ENCODE peak calls at places on chromosomes 11 and 22, in five cellular contexts. R is GM12891, O is GM12878, L is H1, K is K562. Z is an unnamed sample.

GRCh38 chr11:8258771-8259170 is 4.9 kb downstream of the LMO1 start:
- DNase-seq in R (no peak), O (no peak), L (peak; percentile 35), K (no peak), Z (no peak)

GRCh38 chr22:16966251-16966650 is 41.8 kb downstream of the GAB4 start:
- DNase-seq in R (no peak), O (no peak), L (no peak), K (no peak), Z (no peak)

GRCh38 chr11:105696000-105696399 is 86.1 kb downstream of the GRIA4 start:
- DNase-seq in R (no peak), O (no peak), L (no peak), K (no peak), Z (no peak)

GRCh38 chr11:74453373-74453975 is 13.9 kb downstream of the KCNE3 start:
- DNase-seq in R (peak; percentile 50), O (peak; percentile 9), L (peak; percentile 89), K (peak; percentile 75), Z (no peak)

GRCh38 chr11:94958118-94958517 is 15.2 kb downstream of the CWC15 start:
- DNase-seq in R (no peak), O (no peak), L (no peak), K (no peak), Z (no peak)

GRCh38 chr11:40274017-40274416 is 1185.4 kb downstream of the LRRC4C start:
- DNase-seq in R (no peak), O (no peak), L (no peak), K (no peak), Z (no peak)

GRCh38 chr11:12110201-12110713 is at the start of gene MICAL2:
- DNase-seq in R (peak; percentile 97), O (peak; percentile 23), L (peak; percentile 87), K (peak; percentile 98), Z (peak; percentile 93)

GRCh38 chr11:1705121-1706052 is 8.4 kb downstream of the KRTAP5-6 start:
- DNase-seq in R (no peak), O (no peak), L (no peak), K (no peak), Z (no peak)

GRCh38 chr11:503179-503981 is 3.7 kb downstream of the RNH1 start:
- DNase-seq in R (peak; percentile 82), O (peak; percentile 38), L (no peak), K (peak; percentile 62), Z (peak; percentile 80)

GRCh38 chr11:101738494-101738893 is 154.7 kb upstream of the TRPC6 start:
- DNase-seq in R (no peak), O (no peak), L (no peak), K (no peak), Z (no peak)

GRCh38 chr11:102456381-102456780 is 3.8 kb upstream of the TMEM123 start:
- DNase-seq in R (no peak), O (no peak), L (no peak), K (no peak), Z (no peak)

GRCh38 chr11:113113801-113114451 is 152.7 kb downstream of the NCAM1 start:
- DNase-seq in R (no peak), O (no peak), L (no peak), K (no peak), Z (no peak)

GRCh38 chr11:27357250-27357649 is 5.8 kb downstream of the CCDC34 start:
- DNase-seq in R (no peak), O (no peak), L (no peak), K (no peak), Z (no peak)

GRCh38 chr22:21693333-21693998 is 27.7 kb downstream of the PPIL2 start:
- DNase-seq in R (no peak), O (no peak), L (no peak), K (no peak), Z (no peak)

GRCh38 chr11:114180301-114181055 is 115.7 kb upstream of the NNMT start:
- DNase-seq in R (no peak), O (no peak), L (no peak), K (no peak), Z (no peak)
- TF ChIP-seq TAF1 in R (no peak), O (no peak), L (no peak), K (no peak), Z (no peak)

GRCh38 chr11:93567406-93567819 is 24.2 kb upstream of the SMCO4 start:
- DNase-seq in R (no peak), O (no peak), L (no peak), K (no peak), Z (no peak)
- TF ChIP-seq POLR2AphosphoS5 in R (no peak), O (no peak), L (no peak), K (no peak), Z (no peak)

GRCh38 chr22:27510024-27510423 is 291.5 kb downstream of the MN1 start:
- DNase-seq in R (no peak), O (no peak), L (no peak), K (no peak), Z (no peak)

GRCh38 chr22:27507066-27507715 is 294.4 kb downstream of the MN1 start:
- DNase-seq in R (no peak), O (no peak), L (no peak), K (no peak), Z (no peak)

GRCh38 chr22:27504854-27505253 is 296.7 kb downstream of the MN1 start:
- DNase-seq in R (no peak), O (no peak), L (no peak), K (no peak), Z (no peak)

GRCh38 chr22:27509132-27509920 is 292.2 kb downstream of the MN1 start:
- DNase-seq in R (no peak), O (no peak), L (no peak), K (no peak), Z (no peak)

DNA sequence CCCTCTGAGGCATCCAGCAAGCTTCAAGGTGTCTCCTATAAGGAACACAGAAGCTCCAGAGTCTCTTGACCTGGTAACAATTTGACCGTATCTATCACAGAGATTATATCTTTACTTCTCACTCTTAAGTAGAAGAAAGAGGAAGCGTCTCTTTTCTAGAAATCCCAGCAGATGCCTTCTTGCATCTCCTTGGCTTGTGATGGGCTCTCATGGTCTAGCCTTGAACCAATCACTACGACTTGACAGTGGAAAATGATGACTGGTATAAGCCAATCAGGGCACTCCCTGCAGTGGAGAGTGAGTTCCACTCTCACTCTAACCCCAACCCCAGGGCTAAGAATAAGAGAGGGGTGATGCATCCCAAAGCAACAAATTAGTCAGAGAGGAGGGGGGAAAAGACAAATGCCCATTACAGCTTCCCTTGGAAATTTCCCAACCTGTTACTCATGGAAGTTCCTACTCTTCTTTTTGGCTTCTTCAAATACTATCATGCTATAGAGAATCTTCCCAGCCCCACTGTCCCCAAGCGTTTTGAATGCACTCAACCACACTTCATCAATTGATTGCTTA is 293.5 kb downstream of the MN1 start:
- DNase-seq in R (no peak), O (no peak), L (no peak), K (no peak), Z (no peak)
- TF ChIP-seq TAF1 in R (no peak), O (no peak), L (no peak), K (no peak), Z (no peak)

GRCh38 chr11:18798941-18799469 is 7.4 kb upstream of the PTPN5 start:
- DNase-seq in R (no peak), O (no peak), L (no peak), K (peak; percentile 0), Z (no peak)

GRCh38 chr11:18804621-18805020 is 13.0 kb upstream of the PTPN5 start:
- DNase-seq in R (no peak), O (no peak), L (no peak), K (peak; percentile 2), Z (no peak)

GRCh38 chr11:18802381-18803257 is 11.0 kb upstream of the PTPN5 start:
- DNase-seq in R (no peak), O (peak; percentile 12), L (peak; percentile 54), K (peak; percentile 35), Z (no peak)
- TF ChIP-seq POLR2AphosphoS5 in R (no peak), O (no peak), L (no peak), K (no peak), Z (no peak)

DNA sequence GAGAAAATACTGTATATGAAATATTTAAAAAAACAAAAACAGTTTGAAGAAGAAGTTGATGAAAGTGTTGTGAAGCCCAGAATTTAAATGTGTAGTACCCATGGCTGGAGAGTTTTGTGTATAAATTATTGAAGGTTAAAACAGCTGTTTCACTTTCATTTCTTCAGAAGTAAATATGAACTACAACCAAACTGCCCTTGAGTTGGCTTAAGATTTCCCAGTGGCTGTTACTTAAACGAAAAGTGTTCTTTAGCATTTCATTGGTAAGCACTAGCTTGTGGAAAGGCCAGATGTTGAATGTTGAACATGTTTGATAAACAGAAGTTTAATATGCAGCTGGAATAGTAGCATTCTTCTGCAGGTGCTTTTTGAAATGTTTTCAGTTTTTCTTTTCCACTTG is 83.3 kb upstream of the TNRC6B start:
- DNase-seq in R (no peak), O (peak; percentile 15), L (no peak), K (no peak), Z (no peak)
- TF ChIP-seq TAF1 in R (no peak), O (no peak), L (no peak), K (no peak), Z (no peak)